ENCODE peak calls at places on chromosomes 6 and 20, in ten cellular contexts. V is astrocyte of the cerebellum, A is osteocyte, N is fibroblast of lung, D is K562, Q is nephron progenitor cell, X is AG10803, I is progenitor cell of endocrine pancreas, G is AG09319, W is OCI-LY7. U is an unnamed sample.

GRCh38 chr6:106574729-106575458 is 54.4 kb downstream of the RTN4IP1 start:
- DNase-seq in W (no peak), I (no peak), Q (no peak), V (peak; percentile 37), G (peak; percentile 28), D (no peak), N (peak; percentile 88), A (no peak), X (peak; percentile 78), U (no peak)

GRCh38 chr6:41723178-41723935 is 12.1 kb downstream of the TFEB start:
- DNase-seq in X (peak; percentile 91), A (no peak), D (peak; percentile 49), V (no peak), N (peak; percentile 89), Q (peak; percentile 25), I (no peak), G (peak; percentile 50), W (peak; percentile 94), U (peak; percentile 83)

GRCh38 chr20:20413801-20414200 is 45.9 kb downstream of the INSM1 start:
- DNase-seq in A (no peak), X (no peak), W (no peak), N (peak; percentile 17), G (no peak), D (no peak), V (no peak), Q (peak; percentile 47), I (no peak), U (no peak)

GRCh38 chr6:15184441-15184861 is 61.4 kb upstream of the JARID2 start:
- DNase-seq in I (no peak), Q (no peak), X (no peak), V (no peak), G (no peak), W (no peak), N (no peak), D (no peak), A (no peak), U (peak; percentile 72)

GRCh38 chr20:33007376-33008335 is at the start of gene BPIFB2:
- DNase-seq in X (no peak), W (no peak), G (no peak), N (no peak), A (no peak), Q (no peak), V (no peak), D (no peak), I (no peak), U (no peak)

GRCh38 chr6:96562886-96563285 is at the start of gene FHL5:
- DNase-seq in W (no peak), X (no peak), D (no peak), A (no peak), N (no peak), Q (no peak), I (no peak), V (no peak), G (no peak), U (no peak)

GRCh38 chr20:31602779-31603441 is 2.2 kb upstream of the ID1 start:
- DNase-seq in X (peak; percentile 75), Q (peak; percentile 16), A (no peak), V (peak; percentile 90), I (no peak), G (no peak), N (peak; percentile 93), W (peak; percentile 20), D (no peak), U (peak; percentile 76)

GRCh38 chr20:56247954-56248782 is at the start of gene MC3R:
- DNase-seq in Q (peak; percentile 30), X (peak; percentile 50), D (peak; percentile 42), N (peak; percentile 19), I (no peak), A (no peak), V (no peak), W (peak; percentile 40), G (peak; percentile 3), U (peak; percentile 50)

DNA sequence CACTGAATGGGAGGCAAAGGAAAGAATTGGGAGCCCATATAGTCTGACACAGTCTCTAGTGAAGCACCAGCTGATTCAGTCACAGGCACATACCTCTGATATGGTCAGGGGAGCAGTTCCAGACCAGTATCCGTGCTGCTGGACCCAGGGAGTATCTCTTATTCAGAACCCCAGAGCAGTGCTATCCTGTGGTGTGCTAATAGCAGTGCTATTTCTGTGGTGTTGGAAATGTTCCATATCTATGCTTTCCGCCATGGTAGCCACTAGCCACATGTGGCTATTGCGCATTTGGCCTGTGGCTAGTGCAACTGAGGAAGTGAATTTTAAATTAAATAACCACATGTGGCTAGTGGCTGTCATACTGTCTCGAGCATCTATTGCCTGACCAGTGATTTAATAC is 11.0 kb downstream of the SCUBE3 start:
- DNase-seq in N (no peak), I (no peak), G (no peak), Q (no peak), A (no peak), X (no peak), V (no peak), W (no peak), D (no peak), U (no peak)
- TF ChIP-seq CTCF in N (no peak), I (no peak), G (no peak), Q (no peak), A (no peak), X (no peak), V (no peak), W (no peak), D (no peak), U (no peak)

DNA sequence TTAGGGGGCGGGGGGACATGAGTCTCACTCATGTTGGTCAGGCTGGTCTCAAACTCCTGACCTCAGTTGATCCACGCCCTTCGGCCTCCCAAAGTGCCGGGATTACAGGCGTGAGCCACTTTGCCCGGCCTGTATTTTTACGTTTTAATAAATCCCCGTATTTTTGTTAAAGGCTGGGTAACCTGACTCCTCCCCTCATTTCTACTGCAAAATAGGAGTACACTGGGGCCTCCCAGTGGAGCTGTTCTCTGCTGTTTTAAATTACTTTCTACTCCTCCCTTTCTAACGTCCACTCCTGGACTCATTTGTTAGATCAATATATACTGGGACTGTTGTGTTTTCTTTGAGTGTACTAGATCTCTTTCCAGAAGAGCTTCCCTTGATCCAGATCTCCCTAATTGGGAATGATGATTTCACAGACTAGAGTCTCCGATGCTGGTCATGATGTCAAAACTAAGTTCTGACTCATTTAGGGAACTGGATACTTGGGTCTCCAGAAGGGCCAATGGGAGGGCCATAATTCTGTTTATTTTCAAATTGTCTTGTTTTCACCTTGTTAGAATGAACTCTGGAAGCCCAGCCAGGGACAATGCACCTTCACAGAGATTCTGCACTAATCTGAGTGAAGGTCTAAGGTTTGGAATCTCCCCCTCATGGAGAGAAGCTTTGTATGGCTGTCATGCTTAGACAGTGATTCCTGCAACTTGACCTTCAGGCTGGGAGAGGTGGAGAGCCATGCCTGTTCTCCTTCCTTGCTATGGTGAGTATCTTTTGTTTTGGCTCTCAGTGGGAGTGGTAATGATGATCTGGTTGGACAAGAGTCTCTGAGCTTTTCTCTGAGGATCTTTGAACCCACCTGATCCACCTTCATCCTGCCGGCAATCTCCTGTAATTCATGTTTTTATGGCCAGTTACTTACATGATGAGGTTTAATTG is 9.4 kb downstream of the HSPA1B start:
- DNase-seq in G (no peak), V (no peak), W (peak; percentile 48), Q (no peak), D (peak; percentile 64), I (no peak), A (no peak), N (no peak), X (peak; percentile 34), U (no peak)
- TF ChIP-seq CTCF in G (peak; percentile 21), V (no peak), W (peak; percentile 55), Q (no peak), D (peak; percentile 0), I (no peak), A (peak; percentile 29), N (no peak), X (peak; percentile 25), U (no peak)

DNA sequence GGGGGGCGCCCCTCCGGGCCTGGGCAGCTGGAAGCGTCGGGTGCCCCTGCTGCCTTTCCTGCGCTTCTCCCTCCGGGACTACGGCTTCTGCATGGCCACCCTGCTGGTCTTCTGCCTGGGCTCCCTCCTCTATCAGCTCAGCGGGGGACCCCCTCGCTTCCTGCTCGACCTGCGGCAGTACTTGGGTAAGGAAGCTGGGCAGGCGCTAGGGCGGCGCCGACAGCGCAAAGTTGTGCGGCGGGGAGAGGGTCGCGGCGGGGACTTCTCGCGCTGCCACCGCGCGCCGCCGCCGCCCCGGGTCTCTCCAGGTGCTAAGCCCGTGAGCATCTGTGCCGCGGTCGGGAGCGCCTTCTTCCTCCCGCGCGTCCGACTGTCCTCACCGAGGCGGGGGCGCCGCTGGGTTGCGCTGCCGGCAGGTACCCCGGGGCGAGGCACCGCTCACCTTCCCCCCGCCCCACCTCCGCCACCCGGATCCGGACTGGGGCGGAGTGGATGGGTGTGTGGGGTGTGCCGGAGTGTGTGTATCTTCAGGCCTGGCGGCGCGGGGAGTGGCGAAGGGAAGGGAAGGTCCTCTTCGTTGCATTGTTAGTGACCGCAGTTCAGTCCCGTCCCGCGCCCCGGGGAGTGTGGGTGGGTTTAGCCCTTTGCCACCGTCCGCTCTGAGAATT is 797 bp downstream of the UST start:
- DNase-seq in G (no peak), V (no peak), I (peak; percentile 32), A (peak; percentile 86), Q (peak; percentile 69), W (peak; percentile 65), N (peak; percentile 45), X (peak; percentile 32), D (no peak), U (peak; percentile 43)
- TF ChIP-seq CTCF in G (peak; percentile 7), V (no peak), I (no peak), A (no peak), Q (no peak), W (peak; percentile 56), N (no peak), X (no peak), D (no peak), U (no peak)

GRCh38 chr20:57746201-57746600 is 36.4 kb upstream of the PMEPA1 start:
- DNase-seq in A (no peak), N (no peak), V (no peak), D (no peak), W (no peak), I (no peak), X (no peak), G (no peak), Q (no peak), U (no peak)

GRCh38 chr20:57746832-57747404 is 37.1 kb upstream of the PMEPA1 start:
- DNase-seq in G (no peak), V (no peak), D (no peak), W (no peak), Q (no peak), A (no peak), I (no peak), N (no peak), X (no peak), U (no peak)

GRCh38 chr20:57744206-57744605 is 34.4 kb upstream of the PMEPA1 start:
- DNase-seq in I (no peak), D (no peak), X (no peak), A (no peak), G (no peak), V (no peak), W (no peak), Q (no peak), N (no peak), U (no peak)

GRCh38 chr20:57742506-57743180 is 32.8 kb upstream of the PMEPA1 start:
- DNase-seq in I (no peak), D (no peak), G (no peak), A (no peak), Q (no peak), N (no peak), V (no peak), X (no peak), W (no peak), U (no peak)

DNA sequence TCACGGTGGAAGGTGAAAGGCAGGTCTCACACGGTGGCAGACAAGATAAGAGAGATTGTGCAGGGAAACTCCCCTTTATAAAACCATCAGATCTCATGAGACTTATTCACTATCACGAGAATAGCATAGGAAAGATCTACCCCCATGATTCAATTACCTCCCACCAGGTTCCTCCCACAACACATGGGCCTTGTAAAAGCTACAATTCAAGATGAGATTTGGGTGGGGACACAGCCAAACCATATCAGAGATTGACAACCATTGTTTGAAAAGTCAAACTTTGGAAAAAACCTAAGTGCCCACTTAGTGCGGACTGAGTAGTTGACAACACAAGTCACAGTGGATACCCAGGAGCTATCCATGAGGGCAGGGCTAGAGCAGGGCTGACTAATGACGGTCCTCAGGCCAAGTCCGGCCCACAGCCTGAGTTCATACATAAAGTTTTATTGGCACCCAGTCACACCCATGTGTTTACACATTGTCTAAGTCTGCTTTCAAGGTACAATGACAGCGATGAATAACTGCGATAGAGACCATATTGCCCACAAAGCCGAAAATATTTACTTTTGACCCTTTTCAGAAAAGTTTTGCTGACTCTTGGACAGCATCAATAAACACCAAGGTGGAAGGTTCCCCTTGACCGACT is 33.8 kb upstream of the PMEPA1 start:
- DNase-seq in W (no peak), Q (no peak), D (no peak), N (no peak), V (no peak), X (no peak), A (no peak), I (no peak), G (no peak), U (no peak)
- TF ChIP-seq CTCF in W (no peak), Q (no peak), D (no peak), N (no peak), V (no peak), X (no peak), A (no peak), I (no peak), G (no peak), U (no peak)